ENCODE peak calls at places on chromosomes 5 and 9, in nine cellular contexts. G, E, U, Q, V, F, I, C and J are unnamed samples.

GRCh38 chr5:123803359-123803758 is 291.4 kb downstream of the CSNK1G3 start:
- DNase-seq in G (no peak), E (no peak), U (no peak), Q (no peak), V (no peak), F (no peak), I (no peak), C (no peak), J (no peak)

GRCh38 chr5:59560553-59560952 is 333.0 kb downstream of the PDE4D start:
- DNase-seq in G (no peak), E (no peak), U (no peak), Q (no peak), V (no peak), F (no peak), I (no peak), C (no peak), J (no peak)

GRCh38 chr5:142925795-142926194 is 155.6 kb downstream of the ARHGAP26 start:
- DNase-seq in G (no peak), E (no peak), U (peak; percentile 95), Q (no peak), V (no peak), F (no peak), I (no peak), C (no peak), J (no peak)

GRCh38 chr5:148858547-148858946 is 32.1 kb downstream of the ADRB2 start:
- DNase-seq in G (no peak), E (no peak), U (no peak), Q (no peak), V (no peak), F (no peak), I (no peak), C (no peak), J (no peak)

GRCh38 chr5:159953609-159954008 is 37.3 kb downstream of the ADRA1B start:
- DNase-seq in G (no peak), E (no peak), U (no peak), Q (no peak), V (no peak), F (no peak), I (no peak), C (no peak), J (no peak)

GRCh38 chr5:39100851-39101396 is 26.7 kb upstream of the RICTOR start:
- DNase-seq in G (no peak), E (no peak), U (peak; percentile 99), Q (no peak), V (no peak), F (no peak), I (no peak), C (no peak), J (no peak)

GRCh38 chr5:176784218-176785165 is 25.9 kb upstream of the UNC5A start:
- DNase-seq in G (no peak), E (no peak), U (peak; percentile 90), Q (no peak), V (no peak), F (peak; percentile 41), I (no peak), C (no peak), J (no peak)

GRCh38 chr9:70113403-70114022 is 69.9 kb downstream of the MAMDC2 start:
- DNase-seq in G (peak; percentile 59), E (peak; percentile 54), U (peak; percentile 77), Q (no peak), V (peak; percentile 77), F (no peak), I (peak; percentile 57), C (no peak), J (peak; percentile 32)

GRCh38 chr9:72946318-72946717 is 6.5 kb downstream of the ALDH1A1 start:
- DNase-seq in G (no peak), E (no peak), U (no peak), Q (no peak), V (no peak), F (no peak), I (no peak), C (no peak), J (no peak)

GRCh38 chr5:3489221-3489620 is 106.4 kb upstream of the IRX1 start:
- DNase-seq in G (no peak), E (no peak), U (no peak), Q (no peak), V (no peak), F (no peak), I (no peak), C (no peak), J (no peak)

GRCh38 chr5:136021016-136021405 is 7.8 kb upstream of the TGFBI start:
- DNase-seq in G (no peak), E (no peak), U (peak; percentile 80), Q (no peak), V (no peak), F (no peak), I (no peak), C (no peak), J (no peak)

GRCh38 chr5:32465076-32465475 is 20.5 kb upstream of the ZFR start:
- DNase-seq in G (no peak), E (no peak), U (no peak), Q (no peak), V (no peak), F (no peak), I (no peak), C (no peak), J (no peak)

DNA sequence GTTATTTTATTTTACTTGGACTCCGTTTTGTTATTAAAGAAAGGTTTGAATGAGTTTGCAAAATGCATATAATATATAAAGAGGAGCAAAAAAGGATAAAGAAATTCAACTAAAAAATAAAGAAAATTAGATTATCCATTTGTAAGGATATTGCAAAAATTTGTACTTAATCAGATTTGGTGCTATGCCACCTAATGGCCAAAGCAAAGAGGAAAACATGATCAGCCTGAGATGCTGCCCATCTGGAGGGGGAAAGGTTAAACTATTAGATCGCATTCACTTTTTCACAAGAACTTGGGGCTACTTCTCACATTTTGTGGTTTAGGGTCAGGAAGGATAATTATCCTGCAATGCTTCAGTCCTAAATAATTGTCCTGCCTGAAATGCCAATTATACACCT is 350.6 kb downstream of the MLLT3 start:
- DNase-seq in G (no peak), E (no peak), U (peak; percentile 15), Q (no peak), V (no peak), F (no peak), I (no peak), C (no peak), J (no peak)
- TF ChIP-seq CTCF in G (no peak), E (no peak), U (peak; percentile 37), Q (no peak), V (no peak), F (no peak), I (no peak), C (no peak), J (no peak)

GRCh38 chr9:16640649-16641048 is 229.8 kb downstream of the BNC2 start:
- DNase-seq in G (no peak), E (peak; percentile 15), U (no peak), Q (no peak), V (no peak), F (no peak), I (no peak), C (no peak), J (no peak)
- TF ChIP-seq CTCF in G (no peak), E (no peak), U (peak; percentile 27), Q (no peak), V (no peak), F (peak; percentile 20), I (peak; percentile 30), C (peak; percentile 31), J (peak; percentile 38)

GRCh38 chr9:105859428-105860091 is 165.2 kb downstream of the TMEM38B start:
- DNase-seq in G (no peak), E (no peak), U (no peak), Q (no peak), V (no peak), F (no peak), I (no peak), C (no peak), J (no peak)
- TF ChIP-seq CTCF in G (no peak), E (no peak), U (no peak), Q (no peak), V (no peak), F (no peak), I (no peak), C (no peak), J (no peak)

GRCh38 chr9:126611592-126612328 is 2.0 kb upstream of the LMX1B start:
- DNase-seq in G (peak; percentile 32), E (peak; percentile 94), U (peak; percentile 50), Q (no peak), V (peak; percentile 84), F (peak; percentile 90), I (peak; percentile 90), C (peak; percentile 88), J (peak; percentile 88)
- TF ChIP-seq CTCF in G (peak; percentile 70), E (peak; percentile 81), U (peak; percentile 56), Q (peak; percentile 84), V (peak; percentile 92), F (peak; percentile 75), I (peak; percentile 78), C (peak; percentile 83), J (peak; percentile 90)

DNA sequence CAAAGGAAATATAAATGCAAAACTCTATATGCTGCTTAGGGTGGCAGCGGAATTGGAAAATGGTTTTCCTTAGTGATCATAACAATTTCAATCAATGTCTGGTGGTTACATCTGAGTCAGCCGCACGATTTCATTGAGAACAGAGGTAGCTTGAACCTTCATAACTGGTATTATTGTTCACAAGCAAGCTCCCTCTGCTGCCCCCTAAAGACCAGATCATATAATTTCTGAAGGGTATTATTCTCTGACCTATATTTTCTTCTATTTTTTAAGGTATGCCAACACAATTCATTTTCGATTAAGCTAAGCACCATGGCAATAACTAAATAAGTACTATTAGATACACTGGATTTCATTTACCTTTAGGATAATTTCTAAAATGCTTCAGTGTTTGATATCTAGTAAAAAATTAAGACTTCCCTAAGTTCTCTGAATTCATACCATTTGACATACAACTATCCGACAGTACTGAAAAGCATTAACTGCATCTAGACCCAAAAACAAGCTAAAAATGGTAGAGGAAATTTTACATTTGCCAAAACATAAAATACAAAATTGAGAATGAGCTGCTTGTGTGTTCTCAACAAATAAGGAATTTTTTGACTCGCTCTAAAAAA is 181.1 kb upstream of the SPEF2 start:
- DNase-seq in G (no peak), E (no peak), U (peak; percentile 48), Q (no peak), V (no peak), F (no peak), I (peak; percentile 64), C (no peak), J (peak; percentile 12)
- TF ChIP-seq CTCF in G (no peak), E (peak; percentile 48), U (peak; percentile 63), Q (peak; percentile 34), V (peak; percentile 30), F (peak; percentile 42), I (peak; percentile 62), C (peak; percentile 66), J (peak; percentile 75)